ENCODE peak calls at places on chromosomes 4 and X, in eight cellular contexts. L is A549, N is tibial artery, P is OCI-LY7, Y is neural progenitor cell, C is psoas muscle, W is right lobe of liver, U is upper lobe of right lung. D is an unnamed sample.

GRCh38 chr4:178745203-178745602 is 1303.0 kb upstream of the AGA start:
- DNase-seq in L (no peak), N (no peak), P (no peak), Y (no peak), C (no peak), W (no peak), U (no peak), D (no peak)

GRCh38 chr4:40192286-40193017 is 4.4 kb upstream of the RHOH start:
- DNase-seq in L (no peak), N (no peak), P (peak; percentile 77), Y (no peak), C (no peak), W (no peak), U (no peak), D (no peak)

GRCh38 chrX:143455045-143455444 is 62.2 kb downstream of the SPANXN3 start:
- DNase-seq in L (no peak), N (no peak), P (no peak), Y (no peak), C (no peak), W (no peak), U (no peak), D (no peak)

GRCh38 chr4:40423735-40424134 is 88.6 kb downstream of the CHRNA9 start:
- DNase-seq in L (peak; percentile 43), N (no peak), P (no peak), Y (no peak), C (no peak), W (no peak), U (no peak), D (no peak)

GRCh38 chr4:25767877-25768475 is 94.8 kb downstream of the SEL1L3 start:
- DNase-seq in L (peak; percentile 66), N (no peak), P (peak; percentile 47), Y (peak; percentile 84), C (peak; percentile 22), W (peak; percentile 66), U (no peak), D (no peak)

GRCh38 chr4:8010618-8011017 is 71.0 kb upstream of the AFAP1 start:
- DNase-seq in L (no peak), N (no peak), P (no peak), Y (peak; percentile 71), C (peak; percentile 54), W (no peak), U (no peak), D (no peak)

GRCh38 chr4:148315049-148315448 is 127.2 kb downstream of the NR3C2 start:
- DNase-seq in L (no peak), N (no peak), P (no peak), Y (no peak), C (peak; percentile 30), W (no peak), U (no peak), D (no peak)

GRCh38 chrX:28586891-28587635 is at the start of gene IL1RAPL1:
- DNase-seq in L (peak; percentile 23), N (no peak), P (no peak), Y (peak; percentile 42), C (no peak), W (no peak), U (no peak), D (no peak)

GRCh38 chr4:34972189-34972588 is 1272.1 kb downstream of the ARAP2 start:
- DNase-seq in L (no peak), N (no peak), P (no peak), Y (no peak), C (no peak), W (no peak), U (no peak), D (no peak)

GRCh38 chrX:7941390-7942042 is 14.3 kb upstream of the PNPLA4 start:
- DNase-seq in L (peak; percentile 11), N (no peak), P (peak; percentile 9), Y (peak; percentile 13), C (no peak), W (no peak), U (no peak), D (no peak)

GRCh38 chr4:1202526-1203378 is 30.4 kb upstream of the SPON2 start:
- DNase-seq in L (no peak), N (peak; percentile 63), P (no peak), Y (no peak), C (peak; percentile 16), W (no peak), U (peak; percentile 65), D (peak; percentile 67)

DNA sequence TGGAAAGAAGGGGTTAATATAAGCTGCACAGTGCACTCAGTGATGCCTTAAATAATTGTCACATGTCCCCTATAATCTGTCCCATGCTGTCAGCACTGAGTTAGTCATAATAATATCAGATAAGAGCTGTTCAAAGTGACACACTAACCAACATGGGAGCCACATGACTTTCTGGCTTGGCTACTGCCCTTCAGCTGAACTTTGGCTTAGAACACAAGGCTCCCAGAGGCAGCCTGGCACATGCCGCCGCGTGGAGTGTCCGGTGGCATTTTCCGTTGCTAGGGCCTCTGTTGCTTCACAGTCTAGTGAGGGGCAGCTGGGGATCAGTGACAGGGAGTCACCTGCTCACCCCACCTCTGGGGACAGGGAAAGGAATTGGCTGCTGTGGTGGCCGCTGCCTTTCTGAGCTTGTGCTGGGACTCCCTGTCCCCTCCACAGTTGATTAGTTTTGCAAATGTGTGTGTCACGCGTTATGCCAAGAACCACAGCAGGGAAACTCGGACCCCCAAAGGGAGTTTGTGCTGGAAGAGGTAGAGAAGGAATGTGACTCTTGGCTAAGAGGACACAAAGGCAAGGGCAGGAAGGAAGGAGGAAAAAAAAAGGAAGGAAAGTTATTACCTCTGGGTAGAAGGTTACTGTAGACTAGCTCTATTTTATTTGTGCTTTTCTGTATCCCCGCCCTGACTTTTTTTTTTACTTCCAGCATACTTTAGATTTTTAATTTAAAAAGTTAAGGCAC is 41.1 kb upstream of the PPARGC1A start:
- DNase-seq in L (no peak), N (peak; percentile 91), P (no peak), Y (peak; percentile 10), C (peak; percentile 87), W (peak; percentile 94), U (peak; percentile 74), D (peak; percentile 96)
- H3K27ac ChIP-seq in L (no peak overlapping the region), N (peak overlapping the region; percentile 3), P (no peak overlapping the region), Y (no peak overlapping the region), C (peak overlapping the region; percentile 84), W (peak overlapping the region; percentile 80), U (peak overlapping the region; percentile 48), D (no peak overlapping the region)

DNA sequence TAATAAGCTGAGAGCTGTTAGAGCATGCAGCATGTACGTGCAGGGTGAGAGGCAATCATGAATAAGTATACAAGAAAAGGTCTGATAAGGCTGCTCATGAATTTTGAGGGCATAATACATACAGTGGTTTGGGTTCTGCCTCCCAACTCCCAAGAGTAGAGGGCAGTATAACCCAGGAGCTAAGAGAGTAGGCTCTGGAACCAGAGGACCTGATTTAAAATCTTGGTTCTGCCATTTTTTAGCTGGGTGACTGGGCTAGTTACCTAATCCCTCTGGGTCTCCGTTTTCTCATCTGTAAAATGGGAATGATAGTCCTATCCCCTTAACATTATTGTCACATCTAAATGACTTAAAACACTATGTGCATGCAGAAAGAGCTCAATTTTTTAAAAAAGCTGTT is 85.3 kb downstream of the LNX1 start:
- DNase-seq in L (no peak), N (no peak), P (no peak), Y (no peak), C (no peak), W (no peak), U (no peak), D (no peak)
- TF ChIP-seq CTCF in L (no peak), N (no peak), P (peak; percentile 25), Y (no peak), C (no peak), W (no peak), U (no peak), D (no peak)

GRCh38 chr4:98656443-98656842 is 2.0 kb downstream of the TSPAN5 start:
- DNase-seq in L (no peak), N (no peak), P (no peak), Y (no peak), C (no peak), W (no peak), U (no peak), D (no peak)
- H3K4me3 ChIP-seq in L (no peak overlapping the region), N (peak overlapping the region; percentile 65), P (no peak overlapping the region), Y (peak overlapping the region; percentile 80), C (no peak overlapping the region), W (no peak overlapping the region), U (no peak overlapping the region), D (no peak overlapping the region)

GRCh38 chr4:13905543-13905942 is 278.0 kb upstream of the BOD1L1 start:
- DNase-seq in L (peak; percentile 42), N (no peak), P (no peak), Y (no peak), C (no peak), W (no peak), U (no peak), D (no peak)

GRCh38 chr4:13907255-13907751 is 279.8 kb upstream of the BOD1L1 start:
- DNase-seq in L (peak; percentile 96), N (no peak), P (no peak), Y (no peak), C (no peak), W (no peak), U (no peak), D (no peak)

GRCh38 chr4:13908455-13908854 is 280.9 kb upstream of the BOD1L1 start:
- DNase-seq in L (no peak), N (no peak), P (no peak), Y (no peak), C (no peak), W (no peak), U (no peak), D (no peak)

GRCh38 chr4:13903851-13904340 is 276.4 kb upstream of the BOD1L1 start:
- DNase-seq in L (no peak), N (no peak), P (no peak), Y (no peak), C (no peak), W (no peak), U (no peak), D (no peak)

DNA sequence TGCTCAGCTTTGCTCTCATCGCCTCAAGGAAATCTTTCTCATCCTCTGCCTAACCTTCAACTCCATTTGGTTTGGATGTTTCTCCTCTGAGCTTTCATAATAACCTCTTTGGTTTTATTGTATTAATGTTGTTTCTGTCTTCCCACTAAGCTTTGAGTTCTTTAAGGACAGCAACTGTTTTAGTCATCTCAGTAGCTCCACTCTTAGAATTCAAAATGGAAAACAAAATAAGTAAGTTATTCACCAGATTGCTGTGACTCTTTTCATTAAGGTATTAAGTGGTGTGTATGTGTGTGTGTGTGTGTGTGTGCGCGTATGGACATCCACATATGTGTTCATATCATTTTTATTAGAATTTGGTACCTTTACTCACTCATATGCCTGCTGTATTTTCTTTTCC is 279.2 kb upstream of the BOD1L1 start:
- DNase-seq in L (no peak), N (no peak), P (no peak), Y (no peak), C (no peak), W (no peak), U (no peak), D (no peak)
- H3K27ac ChIP-seq in L (peak overlapping the region; percentile 97), N (peak overlapping the region; percentile 51), P (no peak overlapping the region), Y (no peak overlapping the region), C (no peak overlapping the region), W (no peak overlapping the region), U (no peak overlapping the region), D (no peak overlapping the region)

GRCh38 chrX:16469870-16470269 is 180.1 kb upstream of the S100G start:
- DNase-seq in L (peak; percentile 11), N (no peak), P (no peak), Y (peak; percentile 8), C (no peak), W (no peak), U (no peak), D (no peak)
- TF ChIP-seq CTCF in L (no peak), N (no peak), P (peak; percentile 28), Y (peak; percentile 27), C (no peak), W (no peak), U (no peak), D (no peak)